ENCODE peak calls at places on chromosomes 16 and 17, in nine cellular contexts. I, N, Z, P, B, O, L, Q and X are unnamed samples.
A peak's percentile ranks its signal among the peaks of the same experiment; 100 is the strongest.

GRCh38 chr17:28807925-28808641 is 34.5 kb downstream of the FAM222B start:
- DNase-seq in L (peak; percentile 66), B (no peak), Z (no peak), Q (peak; percentile 42), O (peak; percentile 69), I (no peak), P (no peak), N (peak; percentile 57), X (no peak)

GRCh38 chr17:27873746-27874145 is 19.4 kb downstream of the LYRM9 start:
- DNase-seq in O (no peak), Z (no peak), L (no peak), Q (peak; percentile 43), I (no peak), B (no peak), P (no peak), N (no peak), X (no peak)

GRCh38 chr17:40588557-40588956 is 23.3 kb upstream of the CCR7 start:
- DNase-seq in O (no peak), P (no peak), Q (no peak), B (no peak), Z (no peak), N (no peak), I (no peak), L (no peak), X (no peak)

GRCh38 chr17:75970011-75970523 is 8.9 kb downstream of the ACOX1 start:
- DNase-seq in Q (no peak), N (no peak), O (no peak), I (no peak), B (no peak), P (no peak), L (peak; percentile 25), Z (no peak), X (no peak)

GRCh38 chr17:40284085-40284713 is 3.5 kb upstream of the CDC6 start:
- DNase-seq in P (no peak), Q (no peak), N (peak; percentile 25), Z (no peak), B (no peak), I (no peak), O (peak; percentile 80), L (no peak), X (no peak)

GRCh38 chr17:74759941-74760340 is 11.5 kb downstream of the NHERF1 start:
- DNase-seq in O (no peak), I (peak; percentile 83), P (no peak), B (no peak), Q (no peak), L (no peak), N (no peak), Z (peak; percentile 62), X (no peak)

GRCh38 chr17:6279659-6280058 is 155.3 kb downstream of the AIPL1 start:
- DNase-seq in O (peak; percentile 56), N (no peak), Z (peak; percentile 11), P (no peak), L (no peak), I (no peak), B (no peak), Q (no peak), X (no peak)

GRCh38 chr17:66691644-66692500 is 143.0 kb upstream of the CACNG5 start:
- DNase-seq in Z (no peak), I (no peak), O (no peak), B (no peak), Q (peak; percentile 37), L (peak; percentile 20), P (no peak), N (no peak), X (peak; percentile 58)

GRCh38 chr16:30858111-30858495 is 35.8 kb downstream of the BCL7C start:
- DNase-seq in I (no peak), Z (no peak), B (no peak), Q (no peak), N (no peak), P (no peak), O (no peak), L (no peak), X (no peak)

GRCh38 chr17:48456584-48456983 is 26.6 kb upstream of the SKAP1 start:
- DNase-seq in Z (no peak), P (no peak), L (no peak), B (no peak), N (no peak), O (peak; percentile 83), Q (no peak), I (no peak), X (no peak)

GRCh38 chr17:32142857-32143524 is 689 bp downstream of the RHOT1 start:
- DNase-seq in B (peak; percentile 57), N (peak; percentile 64), Z (peak; percentile 79), O (peak; percentile 32), Q (peak; percentile 83), I (peak; percentile 88), L (peak; percentile 72), P (peak; percentile 49), X (no peak)

GRCh38 chr16:71260995-71261394 is 28.2 kb downstream of the CMTR2 start:
- DNase-seq in P (no peak), I (no peak), B (no peak), O (no peak), N (no peak), Q (no peak), L (no peak), Z (no peak), X (no peak)

GRCh38 chr17:80761421-80761871 is 216.8 kb downstream of the RPTOR start:
- DNase-seq in B (no peak), Z (no peak), Q (no peak), I (no peak), O (peak; percentile 72), P (no peak), N (peak; percentile 55), L (no peak), X (no peak)

GRCh38 chr16:1105888-1106620 is 10.0 kb upstream of the C1QTNF8 start:
- DNase-seq in I (peak; percentile 73), O (no peak), P (peak; percentile 50), Q (peak; percentile 82), L (peak; percentile 59), Z (peak; percentile 78), B (peak; percentile 88), N (peak; percentile 94), X (no peak)

GRCh38 chr16:27048316-27048715 is 18.4 kb upstream of the C16orf82 start:
- DNase-seq in Q (no peak), Z (no peak), I (no peak), B (no peak), N (no peak), P (no peak), L (no peak), O (no peak), X (no peak)

GRCh38 chr16:78515421-78515820 is 416.0 kb downstream of the WWOX start:
- DNase-seq in Q (no peak), P (no peak), Z (no peak), B (no peak), N (no peak), I (no peak), O (no peak), L (no peak), X (no peak)

GRCh38 chr17:704111-704864 is 10.4 kb downstream of the VPS53 start:
- DNase-seq in P (no peak), B (no peak), L (no peak), N (no peak), O (no peak), Z (no peak), I (no peak), Q (no peak), X (no peak)

GRCh38 chr17:64174686-64175456 is 44.9 kb upstream of the ERN1 start:
- DNase-seq in O (no peak), P (no peak), L (peak; percentile 81), N (no peak), I (no peak), Z (no peak), B (no peak), Q (peak; percentile 78), X (peak; percentile 81)

GRCh38 chr17:50079334-50080095 is 15.6 kb upstream of the PDK2 start:
- DNase-seq in P (no peak), L (peak; percentile 68), Z (no peak), B (no peak), Q (no peak), N (peak; percentile 79), I (peak; percentile 71), O (peak; percentile 65), X (no peak)
- TF ChIP-seq CTCF in P (no peak), L (peak; percentile 93), Z (peak; percentile 45), B (no peak), Q (peak; percentile 39), N (peak; percentile 97), I (peak; percentile 56), O (peak; percentile 100), X (no peak)

DNA sequence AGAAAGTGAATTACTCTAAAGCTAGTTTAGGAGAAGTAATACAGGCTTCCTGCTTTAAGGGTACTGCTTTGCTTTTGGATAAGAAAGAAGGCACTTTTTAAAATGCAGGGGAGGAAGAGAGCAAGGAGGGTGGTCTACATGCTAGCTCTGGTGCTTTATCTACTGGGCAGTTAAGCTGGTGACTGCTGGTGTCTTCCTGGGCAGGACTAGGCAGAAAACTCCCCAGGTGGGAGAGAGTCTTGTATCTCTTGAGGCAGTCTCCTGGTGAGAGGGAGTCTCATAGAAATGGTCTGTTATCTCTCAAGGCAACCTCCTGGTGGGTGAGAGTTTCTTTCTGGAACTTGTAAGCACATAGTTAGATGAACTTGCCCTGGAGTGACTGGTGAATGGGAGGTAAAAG is 953.9 kb upstream of the GOT2 start:
- DNase-seq in Q (no peak), N (no peak), O (no peak), L (no peak), B (no peak), I (no peak), P (no peak), Z (no peak), X (no peak)
- TF ChIP-seq POLR2A in Q (no peak), N (no peak), O (no peak), L (no peak), B (no peak), I (no peak), P (no peak), Z (no peak), X (no peak)

GRCh38 chr17:44636562-44636961 is 19.7 kb upstream of the MEIOC start:
- DNase-seq in Z (no peak), N (peak; percentile 67), L (peak; percentile 60), O (peak; percentile 13), I (no peak), P (no peak), B (no peak), Q (no peak), X (no peak)
- TF ChIP-seq CTCF in Z (peak; percentile 52), N (peak; percentile 97), L (no peak), O (peak; percentile 55), I (no peak), P (no peak), B (peak; percentile 63), Q (peak; percentile 82), X (peak; percentile 59)

GRCh38 chr17:81910840-81911276 is 341 bp downstream of the PCYT2 start:
- DNase-seq in B (no peak), I (peak; percentile 30), Z (no peak), N (no peak), Q (no peak), O (no peak), P (no peak), L (no peak), X (no peak)

GRCh38 chr17:81912441-81913309 is 1.5 kb upstream of the PCYT2 start:
- DNase-seq in Z (no peak), I (peak; percentile 65), P (no peak), N (no peak), Q (no peak), O (peak; percentile 81), B (no peak), L (no peak), X (no peak)

GRCh38 chr17:81911969-81912368 is 770 bp upstream of the PCYT2 start:
- DNase-seq in O (no peak), N (no peak), B (no peak), Z (no peak), L (no peak), I (no peak), Q (no peak), P (no peak), X (no peak)

GRCh38 chr17:81909966-81910839 is 996 bp downstream of the PCYT2 start:
- DNase-seq in B (no peak), Q (no peak), N (no peak), I (peak; percentile 62), P (no peak), O (no peak), L (peak; percentile 51), Z (peak; percentile 34), X (no peak)

GRCh38 chr17:81911277-81911961 is at the start of gene PCYT2:
- DNase-seq in O (peak; percentile 90), Q (peak; percentile 92), Z (peak; percentile 97), L (peak; percentile 85), B (peak; percentile 93), I (peak; percentile 96), P (peak; percentile 92), N (peak; percentile 99), X (no peak)
- TF ChIP-seq POLR2A in O (no peak), Q (no peak), Z (no peak), L (peak; percentile 35), B (no peak), I (no peak), P (no peak), N (peak; percentile 31), X (no peak)